ENCODE peak calls at places on chromosomes 12 and 14, in seven cellular contexts. Z is stimulated activated naive CD4-positive, alpha-beta T cell; A is CD4-positive, alpha-beta memory T cell; Q is heart right ventricle; E is left cardiac atrium; H is activated CD8-positive, alpha-beta memory T cell treated with anti-CD3 and anti-CD28 coated beads for 48 hours; J is NCI-H774. I is an unnamed sample.

GRCh38 chr12:16692099-16692498 is 86.1 kb upstream of the LMO3 start:
- DNase-seq in Z (no peak), A (no peak), Q (no peak), E (no peak), H (no peak), J (no peak), I (no peak)

GRCh38 chr12:93098077-93098476 is 169.0 kb upstream of the EEA1 start:
- DNase-seq in Z (peak; percentile 77), A (peak; percentile 51), Q (peak; percentile 59), E (peak; percentile 56), H (peak; percentile 19), J (peak; percentile 26), I (no peak)

GRCh38 chr14:96016761-96017160 is 22.4 kb upstream of the C14orf132 start:
- DNase-seq in Z (no peak), A (no peak), Q (no peak), E (no peak), H (no peak), J (peak; percentile 53), I (peak; percentile 61)

GRCh38 chr12:53533476-53533875 is 26.2 kb upstream of the NPFF start:
- DNase-seq in Z (no peak), A (no peak), Q (no peak), E (no peak), H (no peak), J (no peak), I (no peak)

GRCh38 chr12:39375206-39375808 is 67.6 kb downstream of the KIF21A start:
- DNase-seq in Z (no peak), A (no peak), Q (no peak), E (no peak), H (no peak), J (no peak), I (no peak)

GRCh38 chr12:66822961-66823360 is 144.1 kb upstream of the GRIP1 start:
- DNase-seq in Z (no peak), A (no peak), Q (no peak), E (no peak), H (no peak), J (no peak), I (no peak)

GRCh38 chr12:25376985-25377384 is 126.3 kb upstream of the KRAS start:
- DNase-seq in Z (no peak), A (no peak), Q (no peak), E (no peak), H (no peak), J (no peak), I (no peak)

GRCh38 chr12:70283232-70283631 is 40.0 kb downstream of the CNOT2 start:
- DNase-seq in Z (no peak), A (no peak), Q (no peak), E (no peak), H (no peak), J (no peak), I (no peak)

GRCh38 chr12:66915312-66915904 is 236.5 kb upstream of the GRIP1 start:
- DNase-seq in Z (no peak), A (no peak), Q (no peak), E (peak; percentile 19), H (no peak), J (no peak), I (no peak)

GRCh38 chr14:60195179-60195810 is 30.1 kb upstream of the DHRS7 start:
- DNase-seq in Z (peak; percentile 3), A (no peak), Q (no peak), E (no peak), H (no peak), J (no peak), I (no peak)